ENCODE peak calls at places on chromosomes 2 and 18, in five cellular contexts. R is endothelial cell of umbilical vein, I is HCT116, T is esophagus squamous epithelium, N is prostate gland. F is an unnamed sample. For H3K27me3 and H3K4me1, the result is how much of the 10 kb centered on the place peaks cover.

GRCh38 chr2:152587187-152587947 is 129.9 kb downstream of the PRPF40A start:
- DNase-seq in T (no peak), I (no peak), R (peak), N (no peak), F (no peak)

GRCh38 chr2:128159437-128159836 is 68.4 kb downstream of the UGGT1 start:
- DNase-seq in T (no peak), I (no peak), N (no peak), R (no peak), F (peak)

GRCh38 chr2:6887783-6888192 is 10.2 kb downstream of the RSAD2 start:
- DNase-seq in I (no peak), T (no peak), R (no peak), N (no peak), F (no peak)

GRCh38 chr18:62715829-62716678 is 713 bp downstream of the PHLPP1 start:
- DNase-seq in I (peak), T (no peak), R (peak), N (peak), F (peak)

GRCh38 chr18:78939105-78939504 is 40.5 kb upstream of the SALL3 start:
- DNase-seq in I (no peak), T (no peak), N (no peak), R (no peak), F (no peak)

GRCh38 chr2:129923265-129924141 is 56.0 kb upstream of the RAB6C start:
- DNase-seq in I (peak), T (no peak), N (peak), R (peak), F (peak)

GRCh38 chr2:70192516-70192915 is 1.7 kb upstream of the C2orf42 start:
- DNase-seq in T (no peak), R (no peak), N (no peak), I (no peak), F (no peak)

GRCh38 chr2:222290371-222290690 is 8.5 kb downstream of the PAX3 start:
- DNase-seq in I (no peak), R (no peak), T (no peak), N (no peak), F (no peak)

GRCh38 chr2:109318150-109318948 is 189.3 kb downstream of the SH3RF3 start:
- DNase-seq in R (no peak), T (peak), N (peak), I (no peak), F (peak)

GRCh38 chr2:71560286-71561011 is 107.1 kb downstream of the DYSF start:
- DNase-seq in N (no peak), T (no peak), I (no peak), R (no peak), F (no peak)

GRCh38 chr2:24459224-24459799 is 31.7 kb upstream of the NCOA1 start:
- DNase-seq in T (no peak), I (no peak), R (no peak), N (no peak), F (no peak)

GRCh38 chr2:231099918-231100317 is 24.9 kb downstream of the HTR2B start:
- DNase-seq in T (no peak), I (no peak), N (no peak), R (no peak), F (no peak)

GRCh38 chr2:162474006-162474405 is 130.1 kb downstream of the GCA start:
- DNase-seq in I (no peak), N (no peak), R (no peak), T (no peak), F (no peak)

DNA sequence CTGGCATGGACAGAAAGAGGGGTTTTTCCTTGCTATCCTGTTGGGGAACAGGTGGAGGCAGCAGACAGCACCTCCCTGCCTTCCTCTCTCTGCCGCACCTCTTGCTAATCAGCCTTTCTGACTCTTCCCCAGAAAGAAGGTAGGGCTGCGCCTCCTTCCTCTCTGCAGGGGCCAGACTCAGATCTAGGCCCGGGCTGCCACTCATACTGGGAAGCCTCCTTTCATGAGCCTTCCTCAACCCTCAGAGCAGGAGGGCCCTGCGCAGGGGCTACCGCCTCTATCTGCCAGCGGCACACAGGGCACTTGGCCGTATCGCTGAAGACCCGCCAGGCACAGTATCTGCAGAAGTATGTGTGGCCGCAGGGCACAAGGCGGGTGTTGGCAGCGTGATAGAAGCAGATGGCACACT is 7.1 kb downstream of the NEURL3 start:
- DNase-seq in T (no peak), I (no peak), R (no peak), N (no peak), F (no peak)
- H3K27me3 ChIP-seq in T (under half), I (under half), R (under half), N (under half), F (under half)

GRCh38 chr18:36309436-36310391 is 12.2 kb downstream of the FHOD3 start:
- DNase-seq in N (no peak), T (no peak), I (peak), R (peak), F (peak)
- H3K4me1 ChIP-seq in N (under half), T (under half), I (under half), R (under half), F (under half)

DNA sequence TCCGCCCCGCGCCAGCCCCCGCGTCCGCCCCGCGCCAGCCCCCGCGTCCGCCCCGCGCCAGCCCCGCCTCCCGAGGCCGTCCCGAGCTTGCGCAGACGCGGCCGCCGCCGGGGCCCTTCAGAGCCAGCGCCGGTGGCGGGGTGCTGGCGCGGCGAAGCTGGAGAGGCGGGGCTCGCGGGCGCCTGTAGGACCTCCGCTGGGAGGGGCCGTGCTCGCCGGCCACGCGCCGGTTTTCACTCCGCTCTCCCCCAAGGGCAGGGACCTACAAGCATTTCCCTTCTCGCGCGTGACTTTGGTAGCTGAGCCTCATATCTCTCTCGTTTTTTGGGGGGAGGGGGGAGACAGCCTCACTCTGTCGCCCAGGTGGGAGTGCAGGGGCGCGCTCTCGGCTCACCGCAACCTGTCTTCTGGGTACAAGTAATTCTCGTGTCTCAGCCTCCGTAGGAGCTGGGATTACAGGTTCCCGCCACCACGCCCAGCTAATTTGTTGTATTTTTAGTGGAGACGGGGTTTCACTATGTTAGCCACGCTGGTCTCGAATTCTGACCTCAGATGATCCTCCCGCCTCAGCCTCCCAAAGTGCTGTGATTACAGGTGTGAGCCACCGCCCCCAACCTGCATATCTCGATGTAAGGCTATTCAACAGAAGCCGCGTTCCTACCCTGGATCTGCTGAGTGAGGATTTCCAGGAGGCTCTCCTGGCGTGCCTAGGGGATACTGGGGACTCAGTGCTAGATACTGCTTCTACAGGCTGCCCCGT is at the start of gene ZNF514:
- DNase-seq in I (no peak), R (peak), T (peak), N (peak), F (peak)
- TF ChIP-seq POLR2A in I (no peak), R (no peak), T (no peak), N (no peak), F (no peak)

GRCh38 chr2:26169681-26170414 is 3.0 kb upstream of the GAREM2 start:
- DNase-seq in N (no peak), I (no peak), T (no peak), R (no peak), F (no peak)
- H3K27me3 ChIP-seq in N (under half), I (under half), T (under half), R (under half), F (under half)

GRCh38 chr2:121491566-121491965 is 39.1 kb upstream of the RNU4ATAC start:
- DNase-seq in I (no peak), R (no peak), N (no peak), T (no peak), F (no peak)
- H3K4me1 ChIP-seq in I (under half), R (under half), N (under half), T (under half), F (under half)

DNA sequence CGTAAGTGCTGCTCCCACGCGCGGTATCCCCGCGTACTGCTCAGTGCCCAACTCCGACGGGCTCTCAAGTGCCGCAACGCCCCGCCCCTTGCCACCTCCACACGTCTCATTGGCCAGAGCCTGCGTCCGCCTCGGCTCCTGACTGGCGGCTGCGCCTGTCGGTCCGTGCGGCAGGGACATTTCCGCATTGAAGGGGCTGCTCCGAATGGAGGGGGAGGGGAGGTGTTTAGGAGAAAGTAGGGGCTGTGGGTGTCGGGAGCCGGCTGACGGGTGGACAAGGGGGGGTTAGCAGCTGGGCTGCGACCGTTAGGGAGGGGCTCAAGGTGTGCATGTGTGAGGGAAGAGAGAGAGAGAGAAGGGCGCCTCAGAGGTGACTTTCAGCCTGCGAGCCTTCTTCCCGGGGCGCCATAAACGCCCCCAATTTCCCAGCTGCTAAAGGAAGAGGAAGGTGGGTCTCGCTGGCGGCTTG is 877 bp upstream of the UGP2 start:
- DNase-seq in R (peak), N (peak), I (peak), T (peak), F (peak)
- TF ChIP-seq POLR2A in R (peak), N (peak), I (peak), T (peak), F (peak)

DNA sequence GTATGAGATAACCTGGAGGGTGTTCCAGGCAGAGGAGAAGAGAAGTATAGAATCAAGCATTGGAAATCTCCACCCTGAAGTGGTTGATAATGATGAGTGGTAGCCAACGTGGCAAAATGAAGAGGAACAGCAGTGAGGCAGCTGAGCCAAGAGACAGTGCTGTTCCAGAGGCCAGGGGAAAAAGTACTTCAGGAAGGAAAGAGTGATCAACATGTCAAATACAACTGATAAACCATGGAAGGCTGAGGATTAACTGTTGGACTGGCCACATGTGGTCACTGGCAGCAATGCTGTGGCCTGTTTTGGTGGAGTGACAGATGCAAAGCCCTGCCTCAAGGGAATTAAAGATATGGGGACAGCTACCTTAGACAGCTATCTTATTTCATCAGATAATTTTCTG is 51.9 kb upstream of the RMP24 start:
- DNase-seq in T (no peak), I (no peak), N (no peak), R (no peak), F (no peak)
- H3K27me3 ChIP-seq in T (under half), I (under half), N (under half), R (under half), F (under half)